ENCODE peak calls at places on chromosomes 16 and 17, in six cellular contexts. L is bronchial epithelial cell, S is cardiac fibroblast, P is Peyer's patch, Z is ascending aorta, C is chondrocyte. T is an unnamed sample.

GRCh38 chr16:19851476-19851875 is 33.2 kb downstream of the GPRC5B start:
- DNase-seq in L (no peak), S (no peak), P (no peak), Z (no peak), C (no peak), T (no peak)

GRCh38 chr16:3580686-3581085 is 3.5 kb upstream of the NLRC3 start:
- DNase-seq in L (peak; percentile 47), S (no peak), P (no peak), Z (no peak), C (no peak), T (no peak)

GRCh38 chr16:79071424-79071823 is 529.1 kb downstream of the MAF start:
- DNase-seq in L (peak; percentile 80), S (no peak), P (no peak), Z (no peak), C (no peak), T (no peak)

GRCh38 chr16:86700396-86700945 is 122.1 kb downstream of the FOXL1 start:
- DNase-seq in L (no peak), S (no peak), P (no peak), Z (peak; percentile 57), C (no peak), T (no peak)

GRCh38 chr17:49987681-49988441 is 7.2 kb downstream of the DLX3 start:
- DNase-seq in L (no peak), S (peak; percentile 50), P (no peak), Z (no peak), C (no peak), T (no peak)

GRCh38 chr17:82966415-82966814 is 113.0 kb upstream of the METRNL start:
- DNase-seq in L (no peak), S (no peak), P (no peak), Z (no peak), C (no peak), T (no peak)

GRCh38 chr17:18988546-18989173 is 15.9 kb downstream of the FAM83G start:
- DNase-seq in L (no peak), S (no peak), P (no peak), Z (no peak), C (no peak), T (no peak)

GRCh38 chr16:11671676-11672075 is 3.4 kb downstream of the SNN start:
- DNase-seq in L (no peak), S (no peak), P (no peak), Z (no peak), C (no peak), T (no peak)

GRCh38 chr17:21166599-21167265 is 40.0 kb downstream of the DHRS7B start:
- DNase-seq in L (no peak), S (peak; percentile 73), P (no peak), Z (no peak), C (no peak), T (no peak)

GRCh38 chr16:1338119-1338730 is 4.8 kb downstream of the BAIAP3 start:
- DNase-seq in L (no peak), S (no peak), P (peak; percentile 68), Z (no peak), C (no peak), T (no peak)

GRCh38 chr17:42964161-42964932 is at the start of gene AARSD1:
- DNase-seq in L (peak; percentile 94), S (peak; percentile 96), P (peak; percentile 87), Z (peak; percentile 94), C (peak; percentile 96), T (peak; percentile 79)

GRCh38 chr16:83215417-83216001 is 588.7 kb downstream of the CDH13 start:
- DNase-seq in L (peak; percentile 7), S (peak; percentile 43), P (no peak), Z (no peak), C (no peak), T (no peak)

GRCh38 chr17:6799738-6800137 is 23.7 kb downstream of the FBXO39 start:
- DNase-seq in L (no peak), S (no peak), P (no peak), Z (no peak), C (no peak), T (no peak)

GRCh38 chr17:17792551-17793377 is 44.0 kb downstream of the SREBF1 start:
- DNase-seq in L (peak; percentile 30), S (peak; percentile 88), P (no peak), Z (no peak), C (no peak), T (no peak)

GRCh38 chr16:49617016-49617569 is 238.8 kb downstream of the ZNF423 start:
- DNase-seq in L (no peak), S (no peak), P (no peak), Z (peak; percentile 46), C (peak; percentile 58), T (no peak)

DNA sequence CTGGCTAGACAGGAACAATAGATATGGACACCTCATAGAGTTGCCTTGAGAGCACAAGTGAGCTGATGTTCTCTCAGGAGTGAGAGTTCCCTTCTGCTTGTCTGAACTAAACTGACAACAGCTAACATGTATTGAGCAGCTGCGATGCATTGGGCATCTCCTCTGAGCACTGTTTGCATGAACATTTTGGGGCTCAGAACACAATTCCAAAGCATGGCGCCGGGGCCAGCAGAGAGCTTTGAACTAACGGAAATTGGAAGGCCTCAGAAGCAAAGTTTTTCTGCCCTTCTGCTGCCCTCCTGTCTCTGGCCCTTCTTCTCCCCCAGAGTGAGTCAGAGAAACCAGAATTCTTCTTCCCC is 38.1 kb downstream of the TRPV2 start:
- DNase-seq in L (no peak), S (no peak), P (no peak), Z (no peak), C (no peak), T (no peak)
- TF ChIP-seq CTCF in L (no peak), S (no peak), P (no peak), Z (no peak), C (peak; percentile 7), T (no peak)

GRCh38 chr17:28043296-28043695 is 819 bp downstream of the NLK start:
- DNase-seq in L (no peak), S (no peak), P (no peak), Z (no peak), C (no peak), T (no peak)
- TF ChIP-seq CTCF in L (no peak), S (no peak), P (no peak), Z (no peak), C (no peak), T (no peak)

DNA sequence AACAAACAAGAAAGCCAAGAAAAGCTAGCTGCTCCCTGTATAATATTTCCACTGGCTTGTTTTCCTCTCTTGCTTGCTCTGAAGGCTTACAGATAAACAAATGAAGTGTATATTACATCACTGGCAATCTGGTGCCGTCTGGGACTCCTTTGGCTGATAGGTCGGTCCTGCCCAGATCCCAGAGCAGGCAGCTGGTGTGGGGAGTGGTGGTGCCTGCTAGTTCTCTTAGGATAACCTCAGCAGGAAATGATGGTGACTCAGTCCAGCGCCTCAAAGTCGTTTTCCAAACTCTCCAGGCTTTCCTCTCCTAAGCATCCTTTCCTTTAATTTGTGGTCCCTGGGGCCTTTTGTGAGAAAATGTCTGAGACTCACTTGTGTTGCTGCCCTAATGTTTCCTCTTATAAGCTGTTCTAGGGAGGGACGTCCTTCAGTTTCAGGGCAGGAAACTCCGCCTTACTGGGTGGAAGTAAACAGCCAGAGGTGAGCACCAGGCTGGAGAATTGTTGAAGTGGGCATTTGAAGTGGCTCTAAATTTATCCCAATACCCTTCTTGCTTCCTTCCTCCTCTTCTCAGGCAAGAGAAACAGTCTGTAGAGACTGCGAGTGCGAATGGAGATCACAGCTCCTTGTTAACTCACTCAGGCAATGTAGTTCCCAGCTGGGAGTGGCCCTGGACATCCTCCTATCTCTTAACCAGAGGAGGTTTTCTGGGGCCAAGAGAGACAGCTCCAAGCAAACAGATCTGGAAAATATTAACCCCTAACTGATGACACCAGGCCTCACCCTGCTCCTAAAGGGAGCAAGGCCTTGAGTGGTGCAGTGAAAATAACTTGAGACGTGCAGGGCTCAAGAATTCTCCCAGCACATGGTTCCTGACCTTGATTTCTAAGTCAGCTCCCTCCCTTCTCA is 34.9 kb downstream of the CD300LF start:
- DNase-seq in L (peak; percentile 17), S (peak; percentile 37), P (no peak), Z (no peak), C (no peak), T (no peak)
- TF ChIP-seq CTCF in L (no peak), S (no peak), P (no peak), Z (no peak), C (no peak), T (no peak)

DNA sequence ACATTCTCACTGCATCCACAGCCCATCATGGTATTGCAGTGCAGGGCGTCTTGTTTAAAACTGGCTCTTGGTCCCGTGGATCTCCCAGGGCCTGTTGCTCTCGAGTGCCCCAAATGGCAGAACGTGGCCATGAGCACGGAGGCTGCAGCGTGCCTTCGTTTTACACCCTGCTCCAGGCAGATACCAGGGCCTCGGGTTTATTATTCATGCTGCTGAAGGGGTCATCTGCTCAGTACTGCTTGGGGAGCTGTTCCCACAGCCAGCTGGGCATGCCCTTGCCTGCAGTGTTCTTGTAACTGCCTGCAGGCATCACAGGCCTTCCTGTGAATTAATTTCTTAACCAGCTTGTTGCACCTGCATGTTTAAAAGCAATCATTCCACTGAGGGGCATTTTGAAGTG is 129.7 kb upstream of the CHMP6 start:
- DNase-seq in L (peak; percentile 97), S (peak; percentile 30), P (no peak), Z (no peak), C (peak; percentile 52), T (no peak)
- TF ChIP-seq CTCF in L (peak; percentile 88), S (peak; percentile 40), P (peak; percentile 27), Z (no peak), C (peak; percentile 72), T (no peak)

GRCh38 chr17:13333661-13334060 is 268.1 kb downstream of the HS3ST3A1 start:
- DNase-seq in L (no peak), S (no peak), P (no peak), Z (no peak), C (no peak), T (no peak)
- TF ChIP-seq CTCF in L (no peak), S (no peak), P (no peak), Z (no peak), C (no peak), T (no peak)

DNA sequence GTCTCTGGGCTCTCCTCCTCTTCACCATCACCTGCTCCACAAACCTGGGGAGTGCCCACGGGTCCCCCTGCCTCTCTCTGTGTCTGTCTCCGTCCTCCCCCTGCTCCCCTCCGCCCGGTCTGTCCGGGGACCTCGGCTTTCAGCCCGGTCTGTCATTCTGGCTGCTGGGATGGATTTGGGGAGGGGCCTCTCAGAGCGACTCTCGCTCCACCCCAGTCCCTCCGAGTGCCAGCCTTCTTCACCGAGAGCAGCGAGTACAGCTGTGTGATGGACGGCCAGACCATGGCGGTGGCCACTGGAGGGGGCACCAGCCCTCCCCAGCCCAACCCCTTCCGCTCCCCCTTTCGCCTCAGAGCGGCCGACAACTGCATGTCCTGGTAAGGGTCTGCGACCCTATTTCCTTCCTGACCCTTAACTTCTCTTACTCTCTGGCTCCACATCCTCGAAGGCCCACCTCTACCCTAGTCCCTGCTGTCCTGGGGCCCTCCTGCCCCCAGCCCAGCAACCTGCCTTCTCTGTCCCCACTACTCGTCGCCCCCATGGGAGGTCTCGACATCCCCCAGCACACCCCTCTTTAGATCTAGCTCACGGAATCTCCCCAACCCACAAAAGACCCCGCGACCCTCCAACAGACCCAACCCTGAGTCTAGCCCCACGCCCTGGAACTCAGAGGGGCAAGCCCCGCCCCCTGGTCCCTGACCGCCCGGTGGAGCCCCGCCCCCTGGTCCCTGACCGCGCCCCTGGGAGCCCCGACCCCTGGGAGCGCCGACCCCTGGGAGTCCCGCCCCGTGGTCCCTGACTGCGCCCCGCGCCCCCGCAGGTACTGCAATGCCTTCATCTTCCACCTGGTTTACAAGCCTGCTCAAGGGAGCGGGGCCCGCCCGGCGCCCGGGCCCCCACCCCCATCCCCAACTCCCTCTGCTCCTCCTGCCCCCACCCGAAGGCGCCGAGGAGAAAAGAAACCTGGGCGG is 5.6 kb upstream of the CXCL16 start:
- DNase-seq in L (no peak), S (no peak), P (no peak), Z (no peak), C (no peak), T (no peak)
- TF ChIP-seq CTCF in L (no peak), S (no peak), P (no peak), Z (no peak), C (peak; percentile 25), T (no peak)